ENCODE peak calls at places on chromosomes 13 and 19, in seven cellular contexts. W is AG08395; R is heart right ventricle; F is mucosa of descending colon; C is activated T-helper 1 cell treated with anti-CD3 and anti-CD28 coated beads, Interleukin-12 subunit alpha, Interleukin-12 subunit beta, Interleukin-2, Interleukin-4 antibody, amounts not matched to agents 30 ng/mL and 10 ng/mL and 1 ng/mL, durations not matched to agents 14 hours and 24 hours and 36 hours; G is activated CD4-positive, CD25-positive, alpha-beta regulatory T cell treated with anti-CD3 and anti-CD28 coated beads, Interleukin-2, amount 50 U/mL, for 16 hours; B is A172. Z is an unnamed sample.

GRCh38 chr13:48412881-48413351 is at the start of gene LPAR6:
- DNase-seq in W (peak; percentile 49), R (no peak), F (no peak), C (peak; percentile 6), G (no peak), B (peak; percentile 79), Z (no peak)

GRCh38 chr13:90375851-90376250 is 971.6 kb upstream of the MIR17HG start:
- DNase-seq in W (no peak), R (no peak), F (no peak), C (no peak), G (no peak), B (peak; percentile 33), Z (no peak)

GRCh38 chr13:46489586-46490023 is 63.4 kb upstream of the LRCH1 start:
- DNase-seq in W (peak; percentile 75), R (no peak), F (no peak), C (no peak), G (no peak), B (peak; percentile 77), Z (no peak)

GRCh38 chr13:102131246-102131645 is 270.6 kb downstream of the FGF14 start:
- DNase-seq in W (no peak), R (no peak), F (no peak), C (no peak), G (no peak), B (no peak), Z (no peak)

GRCh38 chr19:31140717-31141116 is 208.5 kb downstream of the TSHZ3 start:
- DNase-seq in W (peak; percentile 30), R (no peak), F (no peak), C (no peak), G (no peak), B (peak; percentile 85), Z (no peak)

GRCh38 chr19:46448601-46449000 is 19.9 kb upstream of the PNMA8C start:
- DNase-seq in W (no peak), R (no peak), F (no peak), C (no peak), G (no peak), B (no peak), Z (no peak)

GRCh38 chr19:12647047-12647446 is 19.5 kb downstream of the MAN2B1 start:
- DNase-seq in W (no peak), R (no peak), F (no peak), C (no peak), G (no peak), B (no peak), Z (no peak)

GRCh38 chr19:18730885-18731513 is 47.5 kb downstream of the CRTC1 start:
- DNase-seq in W (no peak), R (no peak), F (no peak), C (no peak), G (no peak), B (no peak), Z (no peak)

GRCh38 chr13:62126400-62126799 is 710.8 kb upstream of the PCDH20 start:
- DNase-seq in W (no peak), R (no peak), F (no peak), C (no peak), G (no peak), B (no peak), Z (no peak)

GRCh38 chr13:49443327-49443688 is 556 bp downstream of the CAB39L start:
- DNase-seq in W (peak; percentile 34), R (no peak), F (no peak), C (no peak), G (peak; percentile 0), B (no peak), Z (no peak)

GRCh38 chr13:97108535-97108910 is 113.6 kb upstream of the MBNL2 start:
- DNase-seq in W (no peak), R (no peak), F (no peak), C (no peak), G (no peak), B (peak; percentile 37), Z (no peak)

Z was measured in NCI-H2107.